ENCODE peak calls at places on chromosomes 4 and X, in six cellular contexts. M, S, G, J, I and K are unnamed samples.
A peak's percentile ranks its signal among the peaks of the same experiment; 100 is the strongest.

GRCh38 chr4:2301221-2301642 is 39.3 kb upstream of the MXD4 start:
- DNase-seq in J (no peak), S (no peak), G (no peak), M (peak; percentile 96), I (no peak), K (no peak)

GRCh38 chr4:125827338-125828074 is 512.8 kb downstream of the FAT4 start:
- DNase-seq in I (no peak), J (no peak), M (no peak), G (no peak), S (no peak), K (no peak)

GRCh38 chr4:38949416-38950051 is 81.9 kb downstream of the FAM114A1 start:
- DNase-seq in M (peak; percentile 84), S (no peak), G (no peak), J (peak; percentile 11), I (no peak), K (peak; percentile 56)

GRCh38 chr4:143473334-143474126 is 40.0 kb upstream of the SMARCA5 start:
- DNase-seq in M (no peak), J (no peak), G (no peak), I (no peak), S (no peak), K (no peak)

GRCh38 chr4:54230479-54231418 is 1.7 kb downstream of the PDGFRA start:
- DNase-seq in I (no peak), M (no peak), J (no peak), S (peak; percentile 11), G (peak; percentile 52), K (peak; percentile 8)

GRCh38 chr4:108427946-108428345 is 192.4 kb upstream of the RPL34 start:
- DNase-seq in S (no peak), M (no peak), I (no peak), G (no peak), J (no peak), K (no peak)

GRCh38 chrX:147602297-147602696 is 309.4 kb upstream of the FMR1 start:
- DNase-seq in I (no peak), G (peak; percentile 3), M (peak; percentile 1), S (peak; percentile 6), J (no peak), K (no peak)

GRCh38 chrX:86137071-86137470 is 11.2 kb upstream of the DACH2 start:
- DNase-seq in J (peak; percentile 55), S (no peak), M (no peak), G (no peak), I (no peak), K (peak; percentile 76)

GRCh38 chrX:79623098-79623762 is 256.1 kb upstream of the ITM2A start:
- DNase-seq in G (no peak), M (no peak), I (no peak), S (no peak), J (no peak), K (no peak)

GRCh38 chr4:86233681-86234080 is 126.2 kb downstream of the MAPK10 start:
- DNase-seq in S (peak; percentile 51), M (peak; percentile 16), J (peak; percentile 47), I (no peak), G (peak; percentile 55), K (peak; percentile 42)